ENCODE peak calls at places on chromosomes 4 and X, in five cellular contexts. I, V, H, S and Q are unnamed samples.

GRCh38 chr4:6327220-6327917 is 57.7 kb downstream of the WFS1 start:
- DNase-seq in I (peak), V (peak), H (peak), S (peak), Q (peak)

GRCh38 chr4:67581208-67581857 is 22.8 kb downstream of the STAP1 start:
- DNase-seq in I (peak), V (no peak), H (no peak), S (no peak), Q (no peak)

GRCh38 chr4:57430706-57431105 is 320.5 kb upstream of the IGFBP7 start:
- DNase-seq in I (no peak), V (no peak), H (no peak), S (no peak), Q (no peak)

GRCh38 chr4:7788687-7789425 is 150.8 kb downstream of the AFAP1 start:
- DNase-seq in I (no peak), V (no peak), H (no peak), S (no peak), Q (no peak)

GRCh38 chr4:18366762-18367358 is 345.3 kb upstream of the LCORL start:
- DNase-seq in I (peak), V (no peak), H (no peak), S (no peak), Q (no peak)

GRCh38 chr4:139469216-139469615 is 15.3 kb downstream of the RAB33B start:
- DNase-seq in I (no peak), V (no peak), H (no peak), S (no peak), Q (no peak)

GRCh38 chr4:39025552-39026085 is 6.6 kb downstream of the TMEM156 start:
- DNase-seq in I (peak), V (no peak), H (no peak), S (no peak), Q (no peak)

GRCh38 chrX:50470103-50471031 is at the start of gene DGKK:
- DNase-seq in I (no peak), V (no peak), H (no peak), S (no peak), Q (no peak)

GRCh38 chr4:27701563-27701962 is 840.9 kb downstream of the STIM2 start:
- DNase-seq in I (no peak), V (no peak), H (no peak), S (no peak), Q (no peak)

GRCh38 chr4:147633113-147633512 is 15.9 kb downstream of the TMEM184C start:
- DNase-seq in I (no peak), V (no peak), H (no peak), S (no peak), Q (no peak)

GRCh38 chr4:65223601-65224000 is 446.7 kb downstream of the EPHA5 start:
- DNase-seq in I (no peak), V (no peak), H (no peak), S (no peak), Q (no peak)

GRCh38 chrX:40474205-40474626 is 106.6 kb upstream of the ATP6AP2 start:
- DNase-seq in I (no peak), V (no peak), H (no peak), S (no peak), Q (no peak)

GRCh38 chr4:52714597-52715254 is 36.5 kb downstream of the ERVMER34-1 start:
- DNase-seq in I (no peak), V (no peak), H (no peak), S (no peak), Q (no peak)

GRCh38 chr4:3307060-3307459 is 14.2 kb downstream of the RGS12 start:
- DNase-seq in I (no peak), V (no peak), H (no peak), S (no peak), Q (no peak)

GRCh38 chr4:3686746-3687145 is 79.4 kb upstream of the ADRA2C start:
- DNase-seq in I (no peak), V (no peak), H (no peak), S (no peak), Q (no peak)

GRCh38 chr4:145481164-145481941 is at the start of gene SMAD1:
- DNase-seq in I (peak), V (peak), H (peak), S (peak), Q (no peak)

GRCh38 chr4:176726803-176727202 is 65.9 kb downstream of the VEGFC start:
- DNase-seq in I (no peak), V (no peak), H (no peak), S (no peak), Q (no peak)

GRCh38 chr4:24840826-24841587 is 45.6 kb downstream of the SOD3 start:
- DNase-seq in I (no peak), V (no peak), H (no peak), S (no peak), Q (no peak)

GRCh38 chrX:44651347-44651746 is 108.7 kb upstream of the FUNDC1 start:
- DNase-seq in I (no peak), V (no peak), H (no peak), S (no peak), Q (no peak)

GRCh38 chr4:3043272-3044020 is 30.9 kb downstream of the HTT-AS start:
- DNase-seq in I (no peak), V (no peak), H (no peak), S (no peak), Q (no peak)

GRCh38 chrX:18455384-18455783 is 30.0 kb downstream of the CDKL5 start:
- DNase-seq in I (no peak), V (no peak), H (no peak), S (no peak), Q (no peak)

GRCh38 chr4:54937501-54937900 is 187.9 kb downstream of the KDR start:
- DNase-seq in I (peak), V (no peak), H (no peak), S (no peak), Q (no peak)

GRCh38 chr4:143380651-143381050 is 44.0 kb downstream of the GAB1 start:
- DNase-seq in I (no peak), V (no peak), H (no peak), S (no peak), Q (no peak)

GRCh38 chrX:123860506-123860840 is 620 bp downstream of the XIAP start:
- DNase-seq in I (no peak), V (peak), H (no peak), S (no peak), Q (peak)

GRCh38 chr4:118352843-118353373 is at the start of gene PRSS12:
- DNase-seq in I (no peak), V (no peak), H (peak), S (peak), Q (peak)

GRCh38 chr4:141654098-141654497 is 17.7 kb downstream of the IL15 start:
- DNase-seq in I (no peak), V (no peak), H (no peak), S (no peak), Q (no peak)